ENCODE peak calls at places on chromosomes 6 and 20, in ten cellular contexts. Q is left lung; E is cardiac muscle cell; D is hepatocyte; W is colonic mucosa; M is uterus; C is IMR-90; A is SJSA1; X is CD4-positive, CD25-positive, alpha-beta regulatory T cell; L is GM23248. G is an unnamed sample.

GRCh38 chr6:14957355-14958059 is 288.4 kb upstream of the JARID2 start:
- DNase-seq in M (no peak), W (no peak), L (no peak), A (no peak), C (no peak), X (no peak), D (no peak), Q (no peak), E (no peak), G (no peak)

GRCh38 chr6:37239511-37239910 is 18.1 kb upstream of the TBC1D22B start:
- DNase-seq in X (no peak), M (no peak), W (no peak), A (no peak), E (no peak), Q (no peak), C (peak; percentile 66), D (no peak), L (peak; percentile 79), G (no peak)

GRCh38 chr6:116136933-116137340 is 11.0 kb upstream of the COL10A1 start:
- DNase-seq in D (no peak), X (no peak), C (no peak), Q (no peak), M (no peak), A (no peak), L (no peak), W (no peak), E (no peak), G (peak; percentile 17)

GRCh38 chr6:149235130-149235561 is 82.4 kb upstream of the TAB2 start:
- DNase-seq in X (no peak), Q (no peak), L (peak; percentile 58), C (peak; percentile 90), D (peak; percentile 30), W (peak; percentile 44), A (peak; percentile 87), E (no peak), M (no peak), G (no peak)

GRCh38 chr6:56573624-56574023 is 69.1 kb downstream of the DST start:
- DNase-seq in E (peak; percentile 19), M (no peak), L (no peak), W (no peak), A (no peak), D (no peak), Q (no peak), X (no peak), C (peak; percentile 29), G (no peak)

GRCh38 chr6:43428874-43429273 is 1.5 kb downstream of the ABCC10 start:
- DNase-seq in M (no peak), D (no peak), X (no peak), A (no peak), E (no peak), L (peak; percentile 13), W (no peak), Q (no peak), C (no peak), G (no peak)

GRCh38 chr6:170175644-170176620 is 114.9 kb downstream of the DLL1 start:
- DNase-seq in D (no peak), A (peak; percentile 37), W (peak; percentile 13), C (no peak), L (no peak), M (peak; percentile 15), X (no peak), Q (peak; percentile 28), E (no peak), G (no peak)

GRCh38 chr6:52513896-52514295 is 63.0 kb downstream of the TRAM2 start:
- DNase-seq in A (no peak), W (no peak), M (no peak), C (no peak), E (no peak), D (no peak), Q (no peak), L (peak; percentile 48), X (no peak), G (no peak)

GRCh38 chr6:32763417-32763816 is at the start of gene HLA-DQB2:
- DNase-seq in L (peak; percentile 3), A (no peak), D (no peak), W (no peak), X (no peak), Q (no peak), E (no peak), C (no peak), M (no peak), G (no peak)

DNA sequence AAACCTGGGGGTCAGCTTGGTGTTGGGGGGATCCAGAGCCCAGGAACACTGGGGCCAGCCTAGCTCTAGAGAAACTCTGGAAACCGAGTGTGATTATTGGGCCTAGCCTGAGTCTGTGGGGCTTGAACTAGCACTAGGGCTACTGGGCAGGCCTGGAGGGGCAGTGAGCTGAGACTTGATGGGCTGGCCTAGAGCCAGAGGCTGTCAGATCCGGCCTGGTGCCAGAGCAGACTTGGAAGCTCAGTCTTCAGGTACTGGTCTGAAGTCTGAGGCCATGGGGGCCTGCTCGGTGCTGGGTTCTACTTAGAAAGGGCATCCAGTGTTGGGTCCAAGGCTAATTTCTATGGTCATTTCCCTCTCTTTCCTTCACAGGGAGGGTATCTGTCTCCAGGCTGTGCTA is 2.7 kb downstream of the DEFB112 start:
- DNase-seq in Q (no peak), D (no peak), A (no peak), M (no peak), X (no peak), L (no peak), W (no peak), E (no peak), C (no peak), G (no peak)
- H3K27me3 ChIP-seq in Q (no peaks in the 10 kb centered on the region), D (no peaks in the 10 kb centered on the region), A (no peaks in the 10 kb centered on the region), M (no peaks in the 10 kb centered on the region), X (no peaks in the 10 kb centered on the region), L (no peaks in the 10 kb centered on the region), W (no peaks in the 10 kb centered on the region), E (no peaks in the 10 kb centered on the region), C (no peaks in the 10 kb centered on the region), G (no peaks in the 10 kb centered on the region)

GRCh38 chr6:138031850-138032249 is 75.4 kb downstream of the PERP start:
- DNase-seq in D (no peak), E (no peak), X (no peak), L (no peak), A (no peak), C (no peak), W (no peak), Q (no peak), M (no peak), G (no peak)
- H3K4me1 ChIP-seq in D (no peaks in the 10 kb centered on the region), E (peaks cover 10% of the 10 kb centered on the region), X (no peaks in the 10 kb centered on the region), L (no peaks in the 10 kb centered on the region), A (no peaks in the 10 kb centered on the region), C (no peaks in the 10 kb centered on the region), W (no peaks in the 10 kb centered on the region), Q (no peaks in the 10 kb centered on the region), M (no peaks in the 10 kb centered on the region), G (no peaks in the 10 kb centered on the region)

GRCh38 chr20:22999756-23000155 is 35.4 kb upstream of the SSTR4 start:
- DNase-seq in D (no peak), M (no peak), E (no peak), X (no peak), W (no peak), Q (no peak), C (peak; percentile 13), L (peak; percentile 21), A (no peak), G (no peak)

GRCh38 chr20:22993823-22994222 is 41.3 kb upstream of the SSTR4 start:
- DNase-seq in C (no peak), E (no peak), Q (no peak), L (no peak), M (no peak), X (no peak), A (no peak), W (no peak), D (no peak), G (no peak)

GRCh38 chr20:22998476-22998875 is 36.6 kb upstream of the SSTR4 start:
- DNase-seq in X (no peak), L (no peak), A (no peak), Q (no peak), E (no peak), C (no peak), D (no peak), M (no peak), W (no peak), G (no peak)

GRCh38 chr20:22995923-22996322 is 39.2 kb upstream of the SSTR4 start:
- DNase-seq in M (no peak), D (no peak), Q (no peak), A (no peak), C (no peak), E (no peak), W (no peak), L (no peak), X (no peak), G (no peak)
- H3K27me3 ChIP-seq in M (no peaks in the 10 kb centered on the region), D (no peaks in the 10 kb centered on the region), Q (no peaks in the 10 kb centered on the region), A (peaks cover 4% of the 10 kb centered on the region), C (peaks cover under 1% of the 10 kb centered on the region), E (no peaks in the 10 kb centered on the region), W (no peaks in the 10 kb centered on the region), L (peaks cover 8% of the 10 kb centered on the region), X (peaks cover 3% of the 10 kb centered on the region), G (no peaks in the 10 kb centered on the region)

GRCh38 chr6:168263351-168263905 is 56.1 kb downstream of the DACT2 start:
- DNase-seq in M (no peak), X (no peak), C (no peak), A (no peak), L (no peak), Q (no peak), D (no peak), W (no peak), E (no peak), G (no peak)

GRCh38 chr6:168268755-168269154 is 50.8 kb downstream of the DACT2 start:
- DNase-seq in M (no peak), L (no peak), W (no peak), A (peak; percentile 20), D (no peak), Q (no peak), C (no peak), X (no peak), E (no peak), G (no peak)

GRCh38 chr6:168265394-168265793 is 54.2 kb downstream of the DACT2 start:
- DNase-seq in W (no peak), D (no peak), X (no peak), A (no peak), L (no peak), C (no peak), M (no peak), E (no peak), Q (no peak), G (no peak)

GRCh38 chr6:168264593-168265335 is 54.8 kb downstream of the DACT2 start:
- DNase-seq in A (no peak), Q (no peak), L (peak; percentile 11), E (no peak), M (no peak), C (no peak), W (peak; percentile 60), D (peak; percentile 74), X (no peak), G (no peak)

DNA sequence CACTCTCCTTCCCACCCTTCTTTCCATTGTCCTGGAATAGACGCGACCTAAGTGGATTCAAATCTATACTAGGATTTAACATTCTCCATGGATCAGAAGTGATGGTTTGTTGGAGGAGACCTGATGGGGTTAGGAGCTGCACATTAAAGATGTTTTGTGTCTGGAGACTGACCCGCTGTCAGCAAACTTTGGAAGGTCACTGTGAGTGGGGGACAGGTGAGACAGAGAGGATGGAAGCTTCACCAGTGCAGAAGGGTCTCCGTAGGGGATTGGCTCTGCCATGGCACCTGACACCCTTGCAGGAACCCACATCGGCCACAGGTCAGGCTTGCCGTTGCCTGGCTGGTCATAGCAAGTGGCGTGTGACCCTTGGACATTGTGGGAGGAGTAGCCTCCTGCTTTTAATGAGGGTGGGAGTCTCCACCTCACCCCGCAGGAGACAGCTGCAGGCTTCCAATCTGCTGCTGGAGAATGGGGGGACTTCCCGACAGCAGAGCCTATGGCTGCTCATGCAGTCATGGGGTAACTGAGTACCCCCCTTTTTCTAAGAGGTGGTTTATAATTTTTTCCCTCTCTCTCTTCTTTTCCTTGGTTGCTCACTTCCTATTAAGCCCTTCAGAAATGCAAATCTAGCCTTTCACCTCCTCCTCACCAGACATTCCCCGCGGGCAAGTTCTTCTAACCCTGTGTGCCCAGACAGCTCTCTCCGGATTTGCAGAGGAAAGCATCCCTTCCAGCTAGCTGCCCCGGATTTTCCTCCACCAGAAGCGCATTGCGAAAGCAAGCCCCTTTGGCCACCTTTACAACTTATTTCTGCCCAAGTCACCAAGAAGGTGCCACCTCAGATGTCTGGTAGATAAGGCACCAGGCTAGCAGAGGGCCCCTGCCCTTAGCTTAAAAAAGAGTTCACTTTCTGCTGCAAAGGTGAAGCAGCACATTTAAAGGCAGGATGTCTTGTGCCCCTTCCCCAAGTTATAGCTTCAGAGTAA is 53.5 kb downstream of the DACT2 start:
- DNase-seq in L (no peak), Q (no peak), A (peak; percentile 21), W (no peak), E (no peak), C (no peak), D (no peak), X (no peak), M (no peak), G (no peak)
- H3K4me1 ChIP-seq in L (no peaks in the 10 kb centered on the region), Q (no peaks in the 10 kb centered on the region), A (no peaks in the 10 kb centered on the region), W (no peaks in the 10 kb centered on the region), E (no peaks in the 10 kb centered on the region), C (no peaks in the 10 kb centered on the region), D (peaks cover 25% of the 10 kb centered on the region), X (no peaks in the 10 kb centered on the region), M (no peaks in the 10 kb centered on the region), G (no peaks in the 10 kb centered on the region)